ENCODE peak calls at places on chromosomes 1 and 21, in seven cellular contexts. X is IMR-90, J is GM23338, V is mammary epithelial cell, C is right atrium auricular region, Y is left ventricle myocardium inferior, Z is PC-3. G is an unnamed sample.

GRCh38 chr1:38005195-38006007 is at the start of gene FHL3:
- DNase-seq in V (no peak), X (peak; percentile 33), J (peak; percentile 89), C (peak; percentile 58), Z (peak; percentile 59), Y (peak; percentile 84), G (peak; percentile 98)

GRCh38 chr1:117758444-117759316 is 152.8 kb downstream of the TENT5C start:
- DNase-seq in J (peak; percentile 96), X (peak; percentile 83), Z (peak; percentile 96), V (peak; percentile 68), Y (peak; percentile 48), C (peak; percentile 86), G (peak; percentile 80)

GRCh38 chr1:18951416-18951815 is 5.1 kb downstream of the IFFO2 start:
- DNase-seq in Z (no peak), J (no peak), V (no peak), C (no peak), Y (no peak), X (no peak), G (no peak)

GRCh38 chr1:33029209-33029608 is 7.5 kb downstream of the AK2 start:
- DNase-seq in X (no peak), Y (no peak), J (no peak), Z (no peak), C (no peak), V (no peak), G (no peak)

GRCh38 chr1:192564099-192564498 is 11.5 kb upstream of the RGS1 start:
- DNase-seq in V (no peak), C (no peak), Z (no peak), X (no peak), J (no peak), Y (no peak), G (no peak)

GRCh38 chr21:44759628-44760285 is 41.9 kb downstream of the UBE2G2 start:
- DNase-seq in X (no peak), V (no peak), Z (no peak), J (no peak), C (no peak), Y (no peak), G (no peak)

GRCh38 chr1:12482999-12483398 is 135.0 kb downstream of the DHRS3 start:
- DNase-seq in C (no peak), Y (no peak), V (no peak), X (no peak), J (no peak), Z (no peak), G (no peak)

GRCh38 chr1:171160611-171161354 is 24.3 kb upstream of the FMO2 start:
- DNase-seq in Y (no peak), J (peak; percentile 14), X (no peak), V (no peak), Z (no peak), C (no peak), G (peak; percentile 11)

GRCh38 chr1:67211589-67212563 is 45.6 kb downstream of the IL23R start:
- DNase-seq in Z (peak; percentile 62), V (no peak), Y (no peak), J (peak; percentile 74), X (peak; percentile 34), C (no peak), G (no peak)

GRCh38 chr1:228194436-228194835 is 13.4 kb upstream of the OBSCN start:
- DNase-seq in V (no peak), X (no peak), Y (no peak), Z (no peak), J (no peak), C (no peak), G (no peak)

GRCh38 chr1:228194921-228195812 is 12.7 kb upstream of the OBSCN start:
- DNase-seq in V (no peak), Y (no peak), X (no peak), J (no peak), Z (no peak), C (no peak), G (no peak)

GRCh38 chr1:228190778-228191177 is 17.1 kb upstream of the OBSCN start:
- DNase-seq in Z (no peak), V (no peak), Y (no peak), J (no peak), C (no peak), X (no peak), G (no peak)

GRCh38 chr1:228185641-228185965 is 20.0 kb downstream of the IBA57 start:
- DNase-seq in J (no peak), C (no peak), V (no peak), Z (no peak), X (no peak), Y (no peak), G (no peak)

GRCh38 chr1:228190182-228190581 is 17.7 kb upstream of the OBSCN start:
- DNase-seq in C (no peak), V (no peak), J (no peak), Z (no peak), Y (no peak), X (no peak), G (no peak)
- H3K36me3 ChIP-seq in C (no peaks in the 10 kb centered on the region), V (no peaks in the 10 kb centered on the region), J (no peaks in the 10 kb centered on the region), Z (no peaks in the 10 kb centered on the region), Y (peaks cover 4% of the 10 kb centered on the region), X (no peaks in the 10 kb centered on the region), G (no peaks in the 10 kb centered on the region)

DNA sequence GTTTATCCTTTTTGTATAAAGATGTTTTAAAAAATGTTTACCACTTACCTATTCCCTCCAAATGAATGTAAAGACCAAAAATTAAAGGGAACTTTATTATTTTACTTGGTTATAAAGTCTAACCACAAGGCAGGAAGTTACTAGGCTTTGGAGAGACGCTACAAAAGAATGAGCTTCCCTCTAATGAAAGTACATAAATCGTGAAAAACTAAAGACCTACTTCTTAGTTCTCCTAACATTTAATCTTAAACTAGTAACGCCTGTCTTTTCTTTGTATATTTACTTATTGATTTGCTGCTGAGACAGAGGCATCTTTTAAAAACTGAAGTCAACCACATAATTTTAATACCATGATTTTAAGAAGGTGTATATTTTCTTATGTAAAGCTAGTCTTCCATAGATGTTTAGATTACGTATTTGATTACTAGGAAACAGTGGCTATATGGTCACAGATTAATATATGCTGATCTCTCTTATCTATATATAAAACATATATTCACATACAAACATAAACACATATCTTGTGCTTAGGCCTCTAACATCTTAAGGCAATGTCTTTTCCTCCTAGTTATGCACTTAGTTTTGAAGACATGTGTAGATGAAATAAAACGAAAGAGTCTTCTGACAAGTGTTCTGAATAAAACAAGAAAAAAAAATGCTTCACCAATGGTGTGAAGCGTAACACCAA is 466.9 kb downstream of the USP25 start:
- DNase-seq in Y (no peak), J (no peak), V (peak; percentile 5), Z (no peak), C (no peak), X (no peak), G (no peak)
- H3K4me3 ChIP-seq in Y (peak overlapping the region; percentile 68), J (no peak overlapping the region), V (peak overlapping the region; percentile 46), Z (no peak overlapping the region), C (peak overlapping the region; percentile 48), X (no peak overlapping the region), G (no peak overlapping the region)

DNA sequence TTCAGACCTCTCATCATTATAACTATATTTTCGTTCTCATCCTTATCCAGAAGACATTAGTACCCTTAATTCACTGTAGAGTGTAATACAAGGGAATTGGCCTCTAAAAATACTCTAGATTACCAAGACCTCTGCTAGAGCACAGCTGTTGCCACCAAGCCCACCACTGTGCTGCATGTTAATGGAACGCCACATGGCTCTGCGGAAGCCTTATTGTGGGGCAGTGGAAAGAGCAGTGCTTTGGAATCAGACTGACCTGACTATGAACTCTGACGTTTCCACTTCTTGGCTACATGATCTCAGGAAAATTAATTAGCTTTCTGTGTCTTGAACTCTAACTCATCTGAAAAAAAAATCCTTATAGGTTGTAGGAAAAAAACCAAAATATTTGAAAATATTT is 222.1 kb downstream of the LMX1A start:
- DNase-seq in X (no peak), Z (no peak), J (no peak), Y (no peak), C (no peak), V (no peak), G (no peak)
- H3K27me3 ChIP-seq in X (no peaks in the 10 kb centered on the region), Z (peaks cover 79% of the 10 kb centered on the region), J (no peaks in the 10 kb centered on the region), Y (peaks cover 96% of the 10 kb centered on the region), C (no peaks in the 10 kb centered on the region), V (peaks cover 8% of the 10 kb centered on the region), G (no peaks in the 10 kb centered on the region)

GRCh38 chr1:181992072-181992471 is 69.4 kb downstream of the ZNF648 start:
- DNase-seq in Y (no peak), V (no peak), X (no peak), C (no peak), Z (no peak), J (no peak), G (no peak)

GRCh38 chr1:181987996-181988395 is 73.5 kb downstream of the ZNF648 start:
- DNase-seq in V (no peak), X (no peak), Y (no peak), J (no peak), Z (no peak), C (no peak), G (no peak)

GRCh38 chr1:181987334-181987870 is 74.1 kb downstream of the ZNF648 start:
- DNase-seq in X (no peak), J (no peak), C (no peak), Y (no peak), Z (no peak), V (no peak), G (no peak)

GRCh38 chr1:181990730-181991129 is 70.8 kb downstream of the ZNF648 start:
- DNase-seq in C (no peak), J (no peak), X (no peak), Y (no peak), Z (no peak), V (no peak), G (no peak)

GRCh38 chr1:181989521-181989920 is 72.0 kb downstream of the ZNF648 start:
- DNase-seq in Y (no peak), Z (no peak), J (no peak), C (no peak), X (no peak), V (no peak), G (no peak)
- H3K36me3 ChIP-seq in Y (no peaks in the 10 kb centered on the region), Z (no peaks in the 10 kb centered on the region), J (no peaks in the 10 kb centered on the region), C (no peaks in the 10 kb centered on the region), X (no peaks in the 10 kb centered on the region), V (no peaks in the 10 kb centered on the region), G (no peaks in the 10 kb centered on the region)

DNA sequence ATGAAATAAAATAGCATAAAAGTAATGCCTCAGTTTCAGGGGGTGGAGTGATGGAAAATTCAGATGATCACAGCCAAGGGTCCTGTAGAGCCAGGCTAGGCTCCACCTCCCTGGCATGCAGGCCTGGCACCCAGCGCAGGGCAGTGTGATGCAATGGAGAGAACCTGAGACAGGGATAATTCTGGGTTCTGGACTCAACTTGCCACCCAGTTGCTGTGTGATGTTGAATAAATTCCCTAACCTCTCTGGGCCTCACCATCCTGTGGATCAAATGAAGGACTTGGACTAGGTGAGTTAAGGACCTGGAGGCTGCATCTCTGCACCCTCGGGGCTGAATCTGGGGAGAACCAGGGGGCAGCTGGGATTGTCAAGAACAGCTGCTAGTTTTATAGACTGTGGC is 17.0 kb downstream of the PADI2 start:
- DNase-seq in Y (no peak), V (no peak), J (no peak), Z (no peak), X (no peak), C (no peak), G (no peak)
- H3K4me3 ChIP-seq in Y (no peak overlapping the region), V (no peak overlapping the region), J (no peak overlapping the region), Z (no peak overlapping the region), X (no peak overlapping the region), C (no peak overlapping the region), G (no peak overlapping the region)

GRCh38 chr1:13899856-13900255 is 199.9 kb downstream of the PRDM2 start:
- DNase-seq in V (no peak), Y (no peak), C (no peak), Z (peak; percentile 83), J (no peak), X (no peak), G (no peak)
- H3K27me3 ChIP-seq in V (no peaks in the 10 kb centered on the region), Y (peaks cover 64% of the 10 kb centered on the region), C (no peaks in the 10 kb centered on the region), Z (peaks cover 24% of the 10 kb centered on the region), J (peaks cover 18% of the 10 kb centered on the region), X (no peaks in the 10 kb centered on the region), G (peaks cover 17% of the 10 kb centered on the region)

GRCh38 chr21:31687108-31687507 is 27.6 kb downstream of the SOD1 start:
- DNase-seq in C (no peak), Z (no peak), Y (no peak), X (peak; percentile 11), V (no peak), J (no peak), G (no peak)
- H3K36me3 ChIP-seq in C (peaks cover 80% of the 10 kb centered on the region), Z (peaks cover 73% of the 10 kb centered on the region), Y (peaks cover 92% of the 10 kb centered on the region), X (peaks cover 51% of the 10 kb centered on the region), V (peaks cover 45% of the 10 kb centered on the region), J (peaks cover 65% of the 10 kb centered on the region), G (peaks cover 19% of the 10 kb centered on the region)